ENCODE peak calls at places on chromosome 17, in ten cellular contexts. One of them, this sample, is unnamed.

GRCh38 chr17:80265205-80266068 is 4.8 kb downstream of the RNF213 start:
- DNase-seq in effector memory CD4-positive, alpha-beta T cell: peak; percentile 48
- DNase-seq in BE2C: no peak
- DNase-seq in lower leg skin: no peak
- DNase-seq in breast epithelium: no peak
- DNase-seq in Caco-2: no peak
- DNase-seq in body of pancreas: no peak
- DNase-seq in LNCaP clone FGC: no peak
- DNase-seq in fibroblast of mammary gland: peak; percentile 28
- DNase-seq in neuronal stem cell: no peak
- DNase-seq in this sample: no peak

GRCh38 chr17:7405882-7406825 is 1.5 kb upstream of the NLGN2 start:
- DNase-seq in effector memory CD4-positive, alpha-beta T cell: no peak
- DNase-seq in BE2C: no peak
- DNase-seq in LNCaP clone FGC: no peak
- DNase-seq in neuronal stem cell: no peak
- DNase-seq in lower leg skin: no peak
- DNase-seq in body of pancreas: no peak
- DNase-seq in breast epithelium: no peak
- DNase-seq in fibroblast of mammary gland: no peak
- DNase-seq in Caco-2: no peak
- DNase-seq in this sample: no peak

GRCh38 chr17:45336390-45337182 is 19.8 kb upstream of the MAP3K14 start:
- DNase-seq in body of pancreas: no peak
- DNase-seq in LNCaP clone FGC: no peak
- DNase-seq in fibroblast of mammary gland: no peak
- DNase-seq in lower leg skin: no peak
- DNase-seq in neuronal stem cell: no peak
- DNase-seq in breast epithelium: peak; percentile 28
- DNase-seq in Caco-2: no peak
- DNase-seq in BE2C: no peak
- DNase-seq in effector memory CD4-positive, alpha-beta T cell: no peak
- DNase-seq in this sample: no peak

GRCh38 chr17:60173304-60173807 is 23.6 kb downstream of the CA4 start:
- DNase-seq in Caco-2: no peak
- DNase-seq in BE2C: no peak
- DNase-seq in body of pancreas: no peak
- DNase-seq in breast epithelium: no peak
- DNase-seq in fibroblast of mammary gland: peak; percentile 73
- DNase-seq in effector memory CD4-positive, alpha-beta T cell: no peak
- DNase-seq in neuronal stem cell: no peak
- DNase-seq in lower leg skin: no peak
- DNase-seq in LNCaP clone FGC: no peak
- DNase-seq in this sample: no peak

GRCh38 chr17:83201206-83202001 is 122.0 kb downstream of the METRNL start:
- DNase-seq in effector memory CD4-positive, alpha-beta T cell: no peak
- DNase-seq in fibroblast of mammary gland: no peak
- DNase-seq in breast epithelium: peak; percentile 36
- DNase-seq in Caco-2: no peak
- DNase-seq in body of pancreas: peak; percentile 2
- DNase-seq in lower leg skin: peak; percentile 15
- DNase-seq in BE2C: peak; percentile 2
- DNase-seq in LNCaP clone FGC: no peak
- DNase-seq in neuronal stem cell: no peak
- DNase-seq in this sample: peak; percentile 27

GRCh38 chr17:44552361-44552760 is 4.9 kb upstream of the FZD2 start:
- DNase-seq in LNCaP clone FGC: no peak
- DNase-seq in lower leg skin: peak; percentile 33
- DNase-seq in effector memory CD4-positive, alpha-beta T cell: no peak
- DNase-seq in BE2C: no peak
- DNase-seq in body of pancreas: no peak
- DNase-seq in fibroblast of mammary gland: no peak
- DNase-seq in neuronal stem cell: no peak
- DNase-seq in Caco-2: peak; percentile 66
- DNase-seq in breast epithelium: no peak
- DNase-seq in this sample: no peak

GRCh38 chr17:43994272-43995149 is 9.9 kb upstream of the NAGS start:
- DNase-seq in fibroblast of mammary gland: peak; percentile 62
- DNase-seq in body of pancreas: peak; percentile 72
- DNase-seq in lower leg skin: peak; percentile 46
- DNase-seq in effector memory CD4-positive, alpha-beta T cell: peak; percentile 60
- DNase-seq in BE2C: peak; percentile 85
- DNase-seq in LNCaP clone FGC: no peak
- DNase-seq in Caco-2: peak; percentile 85
- DNase-seq in neuronal stem cell: no peak
- DNase-seq in breast epithelium: peak; percentile 78
- DNase-seq in this sample: peak; percentile 70

GRCh38 chr17:2563061-2563460 is 30.4 kb upstream of the PAFAH1B1 start:
- DNase-seq in effector memory CD4-positive, alpha-beta T cell: no peak
- DNase-seq in Caco-2: no peak
- DNase-seq in lower leg skin: peak; percentile 15
- DNase-seq in BE2C: peak; percentile 16
- DNase-seq in LNCaP clone FGC: no peak
- DNase-seq in body of pancreas: no peak
- DNase-seq in neuronal stem cell: no peak
- DNase-seq in fibroblast of mammary gland: no peak
- DNase-seq in breast epithelium: no peak
- DNase-seq in this sample: no peak

GRCh38 chr17:79919164-79919585 is 79.9 kb upstream of the CBX4 start:
- DNase-seq in body of pancreas: peak; percentile 100
- DNase-seq in LNCaP clone FGC: peak; percentile 97
- DNase-seq in BE2C: no peak
- DNase-seq in effector memory CD4-positive, alpha-beta T cell: no peak
- DNase-seq in breast epithelium: peak; percentile 97
- DNase-seq in Caco-2: no peak
- DNase-seq in fibroblast of mammary gland: no peak
- DNase-seq in neuronal stem cell: no peak
- DNase-seq in lower leg skin: peak; percentile 63
- DNase-seq in this sample: peak; percentile 95

GRCh38 chr17:31393749-31394146 is 2.3 kb downstream of the RAB11FIP4 start:
- DNase-seq in body of pancreas: no peak
- DNase-seq in LNCaP clone FGC: no peak
- DNase-seq in effector memory CD4-positive, alpha-beta T cell: no peak
- DNase-seq in BE2C: no peak
- DNase-seq in neuronal stem cell: no peak
- DNase-seq in lower leg skin: no peak
- DNase-seq in breast epithelium: no peak
- DNase-seq in Caco-2: no peak
- DNase-seq in fibroblast of mammary gland: no peak
- DNase-seq in this sample: no peak

GRCh38 chr17:31392856-31393748 is 1.6 kb downstream of the RAB11FIP4 start:
- DNase-seq in Caco-2: no peak
- DNase-seq in body of pancreas: no peak
- DNase-seq in breast epithelium: no peak
- DNase-seq in neuronal stem cell: no peak
- DNase-seq in lower leg skin: peak; percentile 32
- DNase-seq in BE2C: no peak
- DNase-seq in LNCaP clone FGC: no peak
- DNase-seq in effector memory CD4-positive, alpha-beta T cell: no peak
- DNase-seq in fibroblast of mammary gland: no peak
- DNase-seq in this sample: no peak

GRCh38 chr17:31390748-31391495 is 553 bp upstream of the RAB11FIP4 start:
- DNase-seq in neuronal stem cell: no peak
- DNase-seq in effector memory CD4-positive, alpha-beta T cell: no peak
- DNase-seq in Caco-2: no peak
- DNase-seq in breast epithelium: no peak
- DNase-seq in fibroblast of mammary gland: no peak
- DNase-seq in BE2C: no peak
- DNase-seq in body of pancreas: no peak
- DNase-seq in lower leg skin: peak; percentile 13
- DNase-seq in LNCaP clone FGC: no peak
- DNase-seq in this sample: no peak

GRCh38 chr17:31391496-31391949 is at the start of gene RAB11FIP4:
- DNase-seq in body of pancreas: peak; percentile 27
- DNase-seq in Caco-2: peak; percentile 38
- DNase-seq in breast epithelium: no peak
- DNase-seq in BE2C: peak; percentile 49
- DNase-seq in fibroblast of mammary gland: no peak
- DNase-seq in effector memory CD4-positive, alpha-beta T cell: no peak
- DNase-seq in LNCaP clone FGC: no peak
- DNase-seq in lower leg skin: peak; percentile 5
- DNase-seq in neuronal stem cell: no peak
- DNase-seq in this sample: no peak

GRCh38 chr17:31392002-31392855 is 754 bp downstream of the RAB11FIP4 start:
- DNase-seq in LNCaP clone FGC: no peak
- DNase-seq in fibroblast of mammary gland: no peak
- DNase-seq in effector memory CD4-positive, alpha-beta T cell: no peak
- DNase-seq in body of pancreas: no peak
- DNase-seq in BE2C: no peak
- DNase-seq in lower leg skin: no peak
- DNase-seq in breast epithelium: no peak
- DNase-seq in neuronal stem cell: no peak
- DNase-seq in Caco-2: no peak
- DNase-seq in this sample: no peak
- H3K4me3 ChIP-seq in LNCaP clone FGC: no peak overlapping the region
- H3K4me3 ChIP-seq in fibroblast of mammary gland: no peak overlapping the region
- H3K4me3 ChIP-seq in effector memory CD4-positive, alpha-beta T cell: peak overlapping the region; percentile 25
- H3K4me3 ChIP-seq in body of pancreas: no peak overlapping the region
- H3K4me3 ChIP-seq in BE2C: peak overlapping the region; percentile 63
- H3K4me3 ChIP-seq in lower leg skin: peak overlapping the region; percentile 7
- H3K4me3 ChIP-seq in breast epithelium: peak overlapping the region; percentile 49
- H3K4me3 ChIP-seq in neuronal stem cell: peak overlapping the region; percentile 44
- H3K4me3 ChIP-seq in Caco-2: peak overlapping the region; percentile 30
- H3K4me3 ChIP-seq in this sample: peak overlapping the region; percentile 73

DNA sequence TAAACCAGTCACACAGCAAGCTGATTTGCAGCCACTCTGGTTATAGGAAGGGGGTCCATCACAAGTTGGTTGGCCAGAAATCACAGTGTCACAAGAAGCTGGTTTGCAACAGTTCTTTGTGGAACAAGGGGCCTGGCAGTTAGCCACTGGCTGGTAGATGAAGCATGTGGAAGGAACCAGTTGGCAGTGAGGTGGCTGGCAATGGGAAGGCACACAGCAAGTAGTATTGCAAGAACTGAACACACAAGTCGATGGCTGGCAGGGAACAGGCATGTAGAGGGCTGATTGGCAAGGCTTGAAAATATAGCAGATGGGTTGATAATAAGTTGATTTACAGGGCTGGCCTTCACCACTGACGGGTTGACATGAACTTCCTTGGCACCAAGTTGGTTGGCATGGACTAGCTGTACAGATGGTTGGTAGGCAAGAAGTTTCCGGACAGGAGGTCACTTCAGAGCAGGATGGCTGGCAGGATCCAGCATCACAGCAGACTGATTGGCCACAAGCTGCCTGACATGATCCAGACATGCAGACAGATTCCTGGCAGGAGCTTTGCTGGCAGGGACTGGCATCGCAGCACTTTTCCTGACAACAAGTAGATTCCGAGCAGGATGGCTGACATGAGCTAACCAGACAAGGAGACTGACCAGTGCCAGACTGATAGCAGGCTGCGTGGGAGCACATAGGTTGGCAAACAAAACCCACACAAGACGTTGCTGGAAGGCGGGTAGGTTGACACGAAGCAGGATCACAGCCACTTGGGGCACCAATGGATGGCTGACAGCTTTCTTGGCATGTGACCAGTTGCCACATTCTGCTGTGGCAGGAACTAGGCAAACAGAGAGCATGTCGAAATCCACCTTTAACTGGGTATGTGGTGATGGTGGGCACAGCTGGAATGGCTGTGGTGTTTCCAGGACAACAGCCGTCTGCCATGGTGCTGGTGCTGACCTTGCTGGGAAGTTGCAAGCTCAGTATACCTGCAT is at the start of gene KRTAP29-1:
- DNase-seq in Caco-2: no peak
- DNase-seq in breast epithelium: no peak
- DNase-seq in effector memory CD4-positive, alpha-beta T cell: no peak
- DNase-seq in BE2C: no peak
- DNase-seq in lower leg skin: no peak
- DNase-seq in neuronal stem cell: no peak
- DNase-seq in fibroblast of mammary gland: no peak
- DNase-seq in LNCaP clone FGC: no peak
- DNase-seq in body of pancreas: no peak
- DNase-seq in this sample: no peak
- H3K4me3 ChIP-seq in Caco-2: no peak within 1 kb of the TSS
- H3K4me3 ChIP-seq in breast epithelium: no peak within 1 kb of the TSS
- H3K4me3 ChIP-seq in effector memory CD4-positive, alpha-beta T cell: no peak within 1 kb of the TSS
- H3K4me3 ChIP-seq in BE2C: no peak within 1 kb of the TSS
- H3K4me3 ChIP-seq in lower leg skin: no peak within 1 kb of the TSS
- H3K4me3 ChIP-seq in neuronal stem cell: no peak within 1 kb of the TSS
- H3K4me3 ChIP-seq in fibroblast of mammary gland: no peak within 1 kb of the TSS
- H3K4me3 ChIP-seq in LNCaP clone FGC: no peak within 1 kb of the TSS
- H3K4me3 ChIP-seq in body of pancreas: no peak within 1 kb of the TSS
- H3K4me3 ChIP-seq in this sample: no peak within 1 kb of the TSS

GRCh38 chr17:40344321-40345160 is 20.0 kb downstream of the GJD3 start:
- DNase-seq in fibroblast of mammary gland: no peak
- DNase-seq in LNCaP clone FGC: no peak
- DNase-seq in neuronal stem cell: no peak
- DNase-seq in Caco-2: no peak
- DNase-seq in BE2C: no peak
- DNase-seq in body of pancreas: no peak
- DNase-seq in effector memory CD4-positive, alpha-beta T cell: no peak
- DNase-seq in lower leg skin: no peak
- DNase-seq in breast epithelium: no peak
- DNase-seq in this sample: no peak
- H3K4me3 ChIP-seq in fibroblast of mammary gland: peak overlapping the region; percentile 12
- H3K4me3 ChIP-seq in LNCaP clone FGC: no peak overlapping the region
- H3K4me3 ChIP-seq in neuronal stem cell: peak overlapping the region; percentile 46
- H3K4me3 ChIP-seq in Caco-2: peak overlapping the region; percentile 64
- H3K4me3 ChIP-seq in BE2C: peak overlapping the region; percentile 51
- H3K4me3 ChIP-seq in body of pancreas: no peak overlapping the region
- H3K4me3 ChIP-seq in effector memory CD4-positive, alpha-beta T cell: peak overlapping the region; percentile 47
- H3K4me3 ChIP-seq in lower leg skin: no peak overlapping the region
- H3K4me3 ChIP-seq in breast epithelium: peak overlapping the region; percentile 89
- H3K4me3 ChIP-seq in this sample: peak overlapping the region; percentile 88

GRCh38 chr17:58329035-58329807 is 626 bp upstream of the TSPOAP1 start:
- DNase-seq in body of pancreas: no peak
- DNase-seq in lower leg skin: no peak
- DNase-seq in breast epithelium: no peak
- DNase-seq in effector memory CD4-positive, alpha-beta T cell: peak; percentile 57
- DNase-seq in fibroblast of mammary gland: no peak
- DNase-seq in neuronal stem cell: no peak
- DNase-seq in LNCaP clone FGC: no peak
- DNase-seq in Caco-2: no peak
- DNase-seq in BE2C: no peak
- DNase-seq in this sample: peak; percentile 78

GRCh38 chr17:58328195-58329034 is at the start of gene TSPOAP1:
- DNase-seq in Caco-2: no peak
- DNase-seq in breast epithelium: no peak
- DNase-seq in neuronal stem cell: no peak
- DNase-seq in lower leg skin: no peak
- DNase-seq in LNCaP clone FGC: no peak
- DNase-seq in effector memory CD4-positive, alpha-beta T cell: peak; percentile 60
- DNase-seq in BE2C: peak; percentile 76
- DNase-seq in fibroblast of mammary gland: no peak
- DNase-seq in body of pancreas: no peak
- DNase-seq in this sample: no peak

GRCh38 chr17:58330997-58331814 is 2.6 kb upstream of the TSPOAP1 start:
- DNase-seq in effector memory CD4-positive, alpha-beta T cell: no peak
- DNase-seq in body of pancreas: no peak
- DNase-seq in Caco-2: no peak
- DNase-seq in breast epithelium: no peak
- DNase-seq in LNCaP clone FGC: no peak
- DNase-seq in BE2C: no peak
- DNase-seq in lower leg skin: no peak
- DNase-seq in neuronal stem cell: no peak
- DNase-seq in fibroblast of mammary gland: no peak
- DNase-seq in this sample: peak; percentile 76

GRCh38 chr17:58330544-58330996 is 2.0 kb upstream of the TSPOAP1 start:
- DNase-seq in LNCaP clone FGC: no peak
- DNase-seq in Caco-2: no peak
- DNase-seq in breast epithelium: no peak
- DNase-seq in fibroblast of mammary gland: no peak
- DNase-seq in effector memory CD4-positive, alpha-beta T cell: no peak
- DNase-seq in body of pancreas: no peak
- DNase-seq in BE2C: no peak
- DNase-seq in neuronal stem cell: no peak
- DNase-seq in lower leg skin: no peak
- DNase-seq in this sample: no peak

GRCh38 chr17:58329808-58330543 is 1.4 kb upstream of the TSPOAP1 start:
- DNase-seq in body of pancreas: no peak
- DNase-seq in breast epithelium: no peak
- DNase-seq in fibroblast of mammary gland: no peak
- DNase-seq in effector memory CD4-positive, alpha-beta T cell: no peak
- DNase-seq in lower leg skin: no peak
- DNase-seq in Caco-2: no peak
- DNase-seq in neuronal stem cell: no peak
- DNase-seq in LNCaP clone FGC: no peak
- DNase-seq in BE2C: no peak
- DNase-seq in this sample: no peak
- H3K4me3 ChIP-seq in body of pancreas: no peak overlapping the region
- H3K4me3 ChIP-seq in breast epithelium: peak overlapping the region; percentile 49
- H3K4me3 ChIP-seq in fibroblast of mammary gland: no peak overlapping the region
- H3K4me3 ChIP-seq in effector memory CD4-positive, alpha-beta T cell: peak overlapping the region; percentile 98
- H3K4me3 ChIP-seq in lower leg skin: no peak overlapping the region
- H3K4me3 ChIP-seq in Caco-2: no peak overlapping the region
- H3K4me3 ChIP-seq in neuronal stem cell: no peak overlapping the region
- H3K4me3 ChIP-seq in LNCaP clone FGC: no peak overlapping the region
- H3K4me3 ChIP-seq in BE2C: no peak overlapping the region
- H3K4me3 ChIP-seq in this sample: no peak overlapping the region

This sample was measured in aorta.